ENCODE peak calls at places on chromosomes 16 and 17, in five cellular contexts. One of them, this sample, is unnamed.
A peak's percentile ranks its signal among the peaks of the same experiment; 100 is the strongest.

GRCh38 chr16:23905027-23905426 is 69.2 kb downstream of the PRKCB start:
- DNase-seq in CD4-positive, alpha-beta T cell: no peak
- DNase-seq in astrocyte of the hippocampus: peak; percentile 93
- DNase-seq in activated CD4-positive, alpha-beta T cell treated with anti-CD3 and anti-CD28 coated beads, Interleukin-2, amount 50 U/mL, for 1 hour: no peak
- DNase-seq in fibroblast of the conjunctiva: peak; percentile 2
- DNase-seq in this sample: no peak

GRCh38 chr17:81176656-81177055 is 10.6 kb upstream of the AATK start:
- DNase-seq in CD4-positive, alpha-beta T cell: no peak
- DNase-seq in astrocyte of the hippocampus: no peak
- DNase-seq in activated CD4-positive, alpha-beta T cell treated with anti-CD3 and anti-CD28 coated beads, Interleukin-2, amount 50 U/mL, for 1 hour: no peak
- DNase-seq in fibroblast of the conjunctiva: no peak
- DNase-seq in this sample: no peak

GRCh38 chr17:81513669-81514484 is 1.3 kb upstream of the ACTG1 start:
- DNase-seq in CD4-positive, alpha-beta T cell: no peak
- DNase-seq in astrocyte of the hippocampus: peak; percentile 89
- DNase-seq in activated CD4-positive, alpha-beta T cell treated with anti-CD3 and anti-CD28 coated beads, Interleukin-2, amount 50 U/mL, for 1 hour: peak; percentile 22
- DNase-seq in fibroblast of the conjunctiva: no peak
- DNase-seq in this sample: peak; percentile 37

GRCh38 chr17:2063306-2064146 is 8.6 kb downstream of the HIC1 start:
- DNase-seq in CD4-positive, alpha-beta T cell: no peak
- DNase-seq in astrocyte of the hippocampus: no peak
- DNase-seq in activated CD4-positive, alpha-beta T cell treated with anti-CD3 and anti-CD28 coated beads, Interleukin-2, amount 50 U/mL, for 1 hour: no peak
- DNase-seq in fibroblast of the conjunctiva: no peak
- DNase-seq in this sample: no peak

GRCh38 chr16:11562411-11562810 is 24.3 kb downstream of the LITAF start:
- DNase-seq in CD4-positive, alpha-beta T cell: no peak
- DNase-seq in astrocyte of the hippocampus: no peak
- DNase-seq in activated CD4-positive, alpha-beta T cell treated with anti-CD3 and anti-CD28 coated beads, Interleukin-2, amount 50 U/mL, for 1 hour: no peak
- DNase-seq in fibroblast of the conjunctiva: no peak
- DNase-seq in this sample: no peak

GRCh38 chr16:17476414-17477259 is 5.9 kb upstream of the XYLT1 start:
- DNase-seq in CD4-positive, alpha-beta T cell: peak; percentile 24
- DNase-seq in astrocyte of the hippocampus: peak; percentile 72
- DNase-seq in activated CD4-positive, alpha-beta T cell treated with anti-CD3 and anti-CD28 coated beads, Interleukin-2, amount 50 U/mL, for 1 hour: peak; percentile 45
- DNase-seq in fibroblast of the conjunctiva: peak; percentile 53
- DNase-seq in this sample: peak; percentile 52

GRCh38 chr16:71442041-71442440 is at the start of gene TLE7:
- DNase-seq in CD4-positive, alpha-beta T cell: no peak
- DNase-seq in astrocyte of the hippocampus: no peak
- DNase-seq in activated CD4-positive, alpha-beta T cell treated with anti-CD3 and anti-CD28 coated beads, Interleukin-2, amount 50 U/mL, for 1 hour: no peak
- DNase-seq in fibroblast of the conjunctiva: no peak
- DNase-seq in this sample: no peak

GRCh38 chr17:42519546-42520444 is 16.2 kb upstream of the NAGLU start:
- DNase-seq in CD4-positive, alpha-beta T cell: no peak
- DNase-seq in astrocyte of the hippocampus: peak; percentile 99
- DNase-seq in activated CD4-positive, alpha-beta T cell treated with anti-CD3 and anti-CD28 coated beads, Interleukin-2, amount 50 U/mL, for 1 hour: no peak
- DNase-seq in fibroblast of the conjunctiva: peak; percentile 99
- DNase-seq in this sample: no peak

GRCh38 chr16:70578035-70578434 is 54.4 kb downstream of the SF3B3 start:
- DNase-seq in CD4-positive, alpha-beta T cell: no peak
- DNase-seq in astrocyte of the hippocampus: no peak
- DNase-seq in activated CD4-positive, alpha-beta T cell treated with anti-CD3 and anti-CD28 coated beads, Interleukin-2, amount 50 U/mL, for 1 hour: no peak
- DNase-seq in fibroblast of the conjunctiva: no peak
- DNase-seq in this sample: no peak

GRCh38 chr17:2050246-2050866 is 4.5 kb upstream of the HIC1 start:
- DNase-seq in CD4-positive, alpha-beta T cell: peak; percentile 67
- DNase-seq in astrocyte of the hippocampus: peak; percentile 91
- DNase-seq in activated CD4-positive, alpha-beta T cell treated with anti-CD3 and anti-CD28 coated beads, Interleukin-2, amount 50 U/mL, for 1 hour: peak; percentile 74
- DNase-seq in fibroblast of the conjunctiva: no peak
- DNase-seq in this sample: peak; percentile 58

GRCh38 chr17:2040942-2041560 is 771 bp upstream of the OVCA2 start:
- DNase-seq in CD4-positive, alpha-beta T cell: no peak
- DNase-seq in astrocyte of the hippocampus: no peak
- DNase-seq in activated CD4-positive, alpha-beta T cell treated with anti-CD3 and anti-CD28 coated beads, Interleukin-2, amount 50 U/mL, for 1 hour: no peak
- DNase-seq in fibroblast of the conjunctiva: no peak
- DNase-seq in this sample: no peak

GRCh38 chr16:75660726-75661302 is 13.2 kb downstream of the TERF2IP start:
- DNase-seq in CD4-positive, alpha-beta T cell: no peak
- DNase-seq in astrocyte of the hippocampus: no peak
- DNase-seq in activated CD4-positive, alpha-beta T cell treated with anti-CD3 and anti-CD28 coated beads, Interleukin-2, amount 50 U/mL, for 1 hour: no peak
- DNase-seq in fibroblast of the conjunctiva: no peak
- DNase-seq in this sample: no peak

GRCh38 chr17:40348562-40349476 is 15.7 kb downstream of the GJD3 start:
- DNase-seq in CD4-positive, alpha-beta T cell: no peak
- DNase-seq in astrocyte of the hippocampus: peak; percentile 73
- DNase-seq in activated CD4-positive, alpha-beta T cell treated with anti-CD3 and anti-CD28 coated beads, Interleukin-2, amount 50 U/mL, for 1 hour: no peak
- DNase-seq in fibroblast of the conjunctiva: no peak
- DNase-seq in this sample: no peak

GRCh38 chr16:24999856-25000447 is 15.2 kb downstream of the ARHGAP17 start:
- DNase-seq in CD4-positive, alpha-beta T cell: no peak
- DNase-seq in astrocyte of the hippocampus: peak; percentile 61
- DNase-seq in activated CD4-positive, alpha-beta T cell treated with anti-CD3 and anti-CD28 coated beads, Interleukin-2, amount 50 U/mL, for 1 hour: no peak
- DNase-seq in fibroblast of the conjunctiva: no peak
- DNase-seq in this sample: no peak

GRCh38 chr16:57510016-57510871 is 24.0 kb upstream of the DOK4 start:
- DNase-seq in CD4-positive, alpha-beta T cell: no peak
- DNase-seq in astrocyte of the hippocampus: no peak
- DNase-seq in activated CD4-positive, alpha-beta T cell treated with anti-CD3 and anti-CD28 coated beads, Interleukin-2, amount 50 U/mL, for 1 hour: no peak
- DNase-seq in fibroblast of the conjunctiva: no peak
- DNase-seq in this sample: no peak

GRCh38 chr17:16100737-16101400 is 101.2 kb downstream of the TTC19 start:
- DNase-seq in CD4-positive, alpha-beta T cell: no peak
- DNase-seq in astrocyte of the hippocampus: no peak
- DNase-seq in activated CD4-positive, alpha-beta T cell treated with anti-CD3 and anti-CD28 coated beads, Interleukin-2, amount 50 U/mL, for 1 hour: no peak
- DNase-seq in fibroblast of the conjunctiva: no peak
- DNase-seq in this sample: no peak

GRCh38 chr17:1347681-1348318 is 52.2 kb downstream of the YWHAE start:
- DNase-seq in CD4-positive, alpha-beta T cell: peak; percentile 21
- DNase-seq in astrocyte of the hippocampus: no peak
- DNase-seq in activated CD4-positive, alpha-beta T cell treated with anti-CD3 and anti-CD28 coated beads, Interleukin-2, amount 50 U/mL, for 1 hour: peak; percentile 29
- DNase-seq in fibroblast of the conjunctiva: no peak
- DNase-seq in this sample: no peak

GRCh38 chr17:8375738-8376259 is 705 bp downstream of the KRABD2 start:
- DNase-seq in CD4-positive, alpha-beta T cell: no peak
- DNase-seq in astrocyte of the hippocampus: peak; percentile 62
- DNase-seq in activated CD4-positive, alpha-beta T cell treated with anti-CD3 and anti-CD28 coated beads, Interleukin-2, amount 50 U/mL, for 1 hour: no peak
- DNase-seq in fibroblast of the conjunctiva: no peak
- DNase-seq in this sample: no peak

GRCh38 chr16:25605381-25605780 is 86.4 kb upstream of the HS3ST4 start:
- DNase-seq in CD4-positive, alpha-beta T cell: no peak
- DNase-seq in astrocyte of the hippocampus: no peak
- DNase-seq in activated CD4-positive, alpha-beta T cell treated with anti-CD3 and anti-CD28 coated beads, Interleukin-2, amount 50 U/mL, for 1 hour: no peak
- DNase-seq in fibroblast of the conjunctiva: no peak
- DNase-seq in this sample: no peak

GRCh38 chr16:48687421-48688038 is 77.5 kb upstream of the N4BP1 start:
- DNase-seq in CD4-positive, alpha-beta T cell: no peak
- DNase-seq in astrocyte of the hippocampus: peak; percentile 84
- DNase-seq in activated CD4-positive, alpha-beta T cell treated with anti-CD3 and anti-CD28 coated beads, Interleukin-2, amount 50 U/mL, for 1 hour: no peak
- DNase-seq in fibroblast of the conjunctiva: peak; percentile 53
- DNase-seq in this sample: no peak

GRCh38 chr17:64441772-64442549 is 7.0 kb upstream of the MILR1 start:
- DNase-seq in CD4-positive, alpha-beta T cell: peak; percentile 9
- DNase-seq in astrocyte of the hippocampus: no peak
- DNase-seq in activated CD4-positive, alpha-beta T cell treated with anti-CD3 and anti-CD28 coated beads, Interleukin-2, amount 50 U/mL, for 1 hour: no peak
- DNase-seq in fibroblast of the conjunctiva: no peak
- DNase-seq in this sample: no peak

GRCh38 chr17:18093616-18094408 is 6.1 kb downstream of the DRG2 start:
- DNase-seq in CD4-positive, alpha-beta T cell: no peak
- DNase-seq in astrocyte of the hippocampus: peak; percentile 56
- DNase-seq in activated CD4-positive, alpha-beta T cell treated with anti-CD3 and anti-CD28 coated beads, Interleukin-2, amount 50 U/mL, for 1 hour: no peak
- DNase-seq in fibroblast of the conjunctiva: peak; percentile 53
- DNase-seq in this sample: no peak

GRCh38 chr17:44038604-44039007 is 23.8 kb upstream of the TMEM101 start:
- DNase-seq in CD4-positive, alpha-beta T cell: no peak
- DNase-seq in astrocyte of the hippocampus: no peak
- DNase-seq in activated CD4-positive, alpha-beta T cell treated with anti-CD3 and anti-CD28 coated beads, Interleukin-2, amount 50 U/mL, for 1 hour: no peak
- DNase-seq in fibroblast of the conjunctiva: no peak
- DNase-seq in this sample: no peak

GRCh38 chr17:69069289-69069688 is 8.6 kb upstream of the ABCA9 start:
- DNase-seq in CD4-positive, alpha-beta T cell: no peak
- DNase-seq in astrocyte of the hippocampus: no peak
- DNase-seq in activated CD4-positive, alpha-beta T cell treated with anti-CD3 and anti-CD28 coated beads, Interleukin-2, amount 50 U/mL, for 1 hour: no peak
- DNase-seq in fibroblast of the conjunctiva: no peak
- DNase-seq in this sample: no peak

GRCh38 chr16:67173808-67174705 is 3.7 kb downstream of the NOL3 start:
- DNase-seq in CD4-positive, alpha-beta T cell: peak; percentile 46
- DNase-seq in astrocyte of the hippocampus: peak; percentile 93
- DNase-seq in activated CD4-positive, alpha-beta T cell treated with anti-CD3 and anti-CD28 coated beads, Interleukin-2, amount 50 U/mL, for 1 hour: peak; percentile 63
- DNase-seq in fibroblast of the conjunctiva: peak; percentile 74
- DNase-seq in this sample: no peak

GRCh38 chr17:76546556-76547182 is 6.8 kb downstream of the PRCD start:
- DNase-seq in CD4-positive, alpha-beta T cell: no peak
- DNase-seq in astrocyte of the hippocampus: peak; percentile 79
- DNase-seq in activated CD4-positive, alpha-beta T cell treated with anti-CD3 and anti-CD28 coated beads, Interleukin-2, amount 50 U/mL, for 1 hour: no peak
- DNase-seq in fibroblast of the conjunctiva: no peak
- DNase-seq in this sample: no peak

GRCh38 chr17:80263253-80264047 is 2.8 kb downstream of the RNF213 start:
- DNase-seq in CD4-positive, alpha-beta T cell: peak; percentile 60
- DNase-seq in astrocyte of the hippocampus: peak; percentile 26
- DNase-seq in activated CD4-positive, alpha-beta T cell treated with anti-CD3 and anti-CD28 coated beads, Interleukin-2, amount 50 U/mL, for 1 hour: peak; percentile 76
- DNase-seq in fibroblast of the conjunctiva: peak; percentile 81
- DNase-seq in this sample: peak; percentile 55

GRCh38 chr16:58904254-58904653 is 170.1 kb upstream of the GOT2 start:
- DNase-seq in CD4-positive, alpha-beta T cell: no peak
- DNase-seq in astrocyte of the hippocampus: no peak
- DNase-seq in activated CD4-positive, alpha-beta T cell treated with anti-CD3 and anti-CD28 coated beads, Interleukin-2, amount 50 U/mL, for 1 hour: no peak
- DNase-seq in fibroblast of the conjunctiva: no peak
- DNase-seq in this sample: no peak

GRCh38 chr16:86996081-86996480 is 321.1 kb downstream of the C16orf95 start:
- DNase-seq in CD4-positive, alpha-beta T cell: no peak
- DNase-seq in astrocyte of the hippocampus: no peak
- DNase-seq in activated CD4-positive, alpha-beta T cell treated with anti-CD3 and anti-CD28 coated beads, Interleukin-2, amount 50 U/mL, for 1 hour: no peak
- DNase-seq in fibroblast of the conjunctiva: no peak
- DNase-seq in this sample: no peak

GRCh38 chr17:9887521-9887920 is 17.6 kb downstream of the RCVRN start:
- DNase-seq in CD4-positive, alpha-beta T cell: no peak
- DNase-seq in astrocyte of the hippocampus: no peak
- DNase-seq in activated CD4-positive, alpha-beta T cell treated with anti-CD3 and anti-CD28 coated beads, Interleukin-2, amount 50 U/mL, for 1 hour: no peak
- DNase-seq in fibroblast of the conjunctiva: no peak
- DNase-seq in this sample: no peak

GRCh38 chr17:39863918-39864746 is at the start of gene IKZF3:
- DNase-seq in CD4-positive, alpha-beta T cell: peak; percentile 73
- DNase-seq in astrocyte of the hippocampus: peak; percentile 61
- DNase-seq in activated CD4-positive, alpha-beta T cell treated with anti-CD3 and anti-CD28 coated beads, Interleukin-2, amount 50 U/mL, for 1 hour: peak; percentile 77
- DNase-seq in fibroblast of the conjunctiva: no peak
- DNase-seq in this sample: peak; percentile 59

GRCh38 chr17:45031231-45032149 is 19.9 kb downstream of the DCAKD start:
- DNase-seq in CD4-positive, alpha-beta T cell: no peak
- DNase-seq in astrocyte of the hippocampus: no peak
- DNase-seq in activated CD4-positive, alpha-beta T cell treated with anti-CD3 and anti-CD28 coated beads, Interleukin-2, amount 50 U/mL, for 1 hour: no peak
- DNase-seq in fibroblast of the conjunctiva: no peak
- DNase-seq in this sample: no peak

This sample was measured in CD8-positive, alpha-beta T cell.